ENCODE peak calls at places on chromosomes 5 and 9, in five cellular contexts. H is stimulated activated CD8-positive, alpha-beta memory T cell treated with anti-CD3 and anti-CD28 coated beads, Interleukin-7, amount 100 ng/mL, for 1 hour; C is GM03348; J is GM12865; N is nephron progenitor cell. L is an unnamed sample.

GRCh38 chr9:92664394-92665152 is 5.4 kb downstream of the IPPK start:
- DNase-seq in H (no peak), C (no peak), J (peak; percentile 32), N (no peak), L (no peak)

GRCh38 chr9:124366476-124367220 is 48.6 kb downstream of the PSMB7 start:
- DNase-seq in H (no peak), C (peak; percentile 9), J (no peak), N (no peak), L (no peak)

GRCh38 chr5:128815201-128815600 is 150.1 kb upstream of the SLC27A6 start:
- DNase-seq in H (no peak), C (no peak), J (no peak), N (peak; percentile 18), L (no peak)

GRCh38 chr5:12330993-12331588 is 426.8 kb upstream of the CTNND2 start:
- DNase-seq in H (no peak), C (no peak), J (no peak), N (no peak), L (no peak)

GRCh38 chr5:88979244-88979643 is 96.3 kb upstream of the MEF2C start:
- DNase-seq in H (no peak), C (peak; percentile 10), J (peak; percentile 34), N (no peak), L (no peak)

GRCh38 chr5:93078082-93079038 is 502.7 kb downstream of the NR2F1-AS1 start:
- DNase-seq in H (no peak), C (peak; percentile 70), J (peak; percentile 60), N (no peak), L (peak; percentile 85)

GRCh38 chr9:97873877-97874276 is 20.9 kb downstream of the FOXE1 start:
- DNase-seq in H (no peak), C (no peak), J (no peak), N (no peak), L (no peak)

GRCh38 chr5:16427572-16427971 is 38.0 kb downstream of the ZNF622 start:
- DNase-seq in H (no peak), C (no peak), J (no peak), N (peak; percentile 50), L (no peak)

GRCh38 chr5:119037496-119038215 is 33.2 kb upstream of the DMXL1 start:
- DNase-seq in H (no peak), C (no peak), J (no peak), N (no peak), L (peak; percentile 4)

GRCh38 chr9:80076105-80076504 is 504.3 kb downstream of the TLE4 start:
- DNase-seq in H (no peak), C (no peak), J (no peak), N (no peak), L (no peak)

GRCh38 chr5:54924487-54924886 is 60.9 kb downstream of the ESM1 start:
- DNase-seq in H (no peak), C (no peak), J (no peak), N (no peak), L (no peak)

GRCh38 chr5:61304611-61305369 is 27.3 kb upstream of the ZSWIM6 start:
- DNase-seq in H (no peak), C (peak; percentile 56), J (no peak), N (no peak), L (peak; percentile 51)

GRCh38 chr5:147303251-147303650 is 68.4 kb downstream of the STK32A start:
- DNase-seq in H (no peak), C (no peak), J (no peak), N (no peak), L (no peak)

GRCh38 chr9:109290385-109290784 is 30.5 kb downstream of the EPB41L4B start:
- DNase-seq in H (no peak), C (no peak), J (no peak), N (no peak), L (no peak)

GRCh38 chr5:177507165-177507564 is 2.5 kb downstream of the DOK3 start:
- DNase-seq in H (no peak), C (no peak), J (peak; percentile 46), N (no peak), L (no peak)

GRCh38 chr9:112378441-112379176 is 1.3 kb upstream of the HSDL2 start:
- DNase-seq in H (no peak), C (no peak), J (peak; percentile 16), N (no peak), L (no peak)

GRCh38 chr5:168528521-168529360 is at the start of gene FBLL1:
- DNase-seq in H (no peak), C (peak; percentile 56), J (no peak), N (peak; percentile 89), L (peak; percentile 31)

GRCh38 chr5:9720361-9720760 is 90.2 kb upstream of the TAS2R1 start:
- DNase-seq in H (no peak), C (no peak), J (no peak), N (no peak), L (no peak)

GRCh38 chr5:17223375-17224185 is 6.1 kb downstream of the BASP1 start:
- DNase-seq in H (no peak), C (peak; percentile 17), J (peak; percentile 67), N (no peak), L (no peak)

GRCh38 chr5:82074968-82075367 is 103.1 kb downstream of the ATG10 start:
- DNase-seq in H (no peak), C (no peak), J (no peak), N (no peak), L (no peak)

GRCh38 chr5:60497706-60498500 is 202.1 kb downstream of the DEPDC1B start:
- DNase-seq in H (no peak), C (no peak), J (no peak), N (no peak), L (no peak)

L was measured in AG08395.